ENCODE peak calls at places on chromosomes 5 and 9, in five cellular contexts. Y, B, J, G and Z are unnamed samples.

GRCh38 chr5:154134499-154134898 is 56.0 kb upstream of the GALNT10 start:
- DNase-seq in Y (no peak), J (no peak), G (no peak), B (no peak), Z (no peak)

GRCh38 chr9:86408121-86408520 is 53.9 kb upstream of the TUT7 start:
- DNase-seq in B (no peak), Y (no peak), J (peak; percentile 82), G (no peak), Z (peak; percentile 10)

GRCh38 chr5:38382898-38383297 is 124.5 kb downstream of the EGFLAM start:
- DNase-seq in J (peak; percentile 72), B (no peak), Y (peak; percentile 75), G (peak; percentile 46), Z (peak; percentile 52)

GRCh38 chr5:83731638-83732037 is 11.0 kb upstream of the HAPLN1 start:
- DNase-seq in G (no peak), J (no peak), B (no peak), Y (no peak), Z (no peak)

GRCh38 chr5:134559672-134560071 is 34.2 kb downstream of the JADE2 start:
- DNase-seq in Y (no peak), J (no peak), G (no peak), B (no peak), Z (no peak)

GRCh38 chr5:80959768-80960442 is at the start of gene RASGRF2:
- DNase-seq in B (peak; percentile 60), G (no peak), Y (no peak), J (no peak), Z (no peak)

GRCh38 chr5:150599917-150600511 is 40.4 kb upstream of the SYNPO start:
- DNase-seq in J (peak; percentile 91), B (peak; percentile 92), G (peak; percentile 53), Y (peak; percentile 24), Z (peak; percentile 35)

GRCh38 chr9:16119861-16120641 is 567.2 kb downstream of the CCDC171 start:
- DNase-seq in B (no peak), J (peak; percentile 29), G (no peak), Y (no peak), Z (peak; percentile 41)

GRCh38 chr5:91136271-91136670 is 246.8 kb downstream of the ARRDC3 start:
- DNase-seq in J (peak; percentile 80), B (no peak), Y (no peak), G (no peak), Z (no peak)

GRCh38 chr5:135024956-135025729 is 8.9 kb downstream of the PITX1 start:
- DNase-seq in Y (no peak), B (peak; percentile 38), J (peak; percentile 97), G (no peak), Z (no peak)

GRCh38 chr5:1526681-1527131 is 2.9 kb upstream of the LPCAT1 start:
- DNase-seq in J (no peak), Y (no peak), B (no peak), G (no peak), Z (no peak)

GRCh38 chr5:10057356-10057755 is 192.3 kb downstream of the ATPSCKMT start:
- DNase-seq in G (no peak), B (no peak), J (no peak), Y (no peak), Z (no peak)

GRCh38 chr9:126475933-126476555 is 137.7 kb upstream of the LMX1B start:
- DNase-seq in G (no peak), B (peak; percentile 47), J (no peak), Y (no peak), Z (no peak)

GRCh38 chr9:129554649-129555048 is 66.3 kb downstream of the C9orf50 start:
- DNase-seq in Y (no peak), J (no peak), G (no peak), B (peak; percentile 35), Z (no peak)

GRCh38 chr5:51657340-51658240 is 274.3 kb downstream of the ISL1 start:
- DNase-seq in B (no peak), Y (no peak), G (no peak), J (no peak), Z (no peak)

GRCh38 chr5:145470382-145470979 is 364.7 kb downstream of the PRELID2 start:
- DNase-seq in J (peak; percentile 27), B (no peak), G (no peak), Y (no peak), Z (no peak)

GRCh38 chr9:81609782-81610738 is 79.3 kb downstream of the TLE1 start:
- DNase-seq in Y (peak; percentile 57), J (no peak), B (no peak), G (no peak), Z (peak; percentile 66)

GRCh38 chr5:136061630-136062381 is 33.0 kb downstream of the TGFBI start:
- DNase-seq in G (no peak), Y (no peak), J (no peak), B (no peak), Z (no peak)

GRCh38 chr5:136060963-136061362 is 32.2 kb downstream of the TGFBI start:
- DNase-seq in G (no peak), Y (no peak), J (no peak), B (no peak), Z (no peak)

GRCh38 chr5:136064510-136064909 is 35.7 kb downstream of the TGFBI start:
- DNase-seq in G (no peak), B (no peak), J (no peak), Y (no peak), Z (no peak)

GRCh38 chr5:136063778-136064465 is 35.1 kb downstream of the TGFBI start:
- DNase-seq in Y (no peak), B (no peak), G (no peak), J (no peak), Z (no peak)

GRCh38 chr5:136062563-136063274 is 33.9 kb downstream of the TGFBI start:
- DNase-seq in J (peak; percentile 53), B (no peak), Y (peak; percentile 80), G (no peak), Z (peak; percentile 57)
- TF ChIP-seq CTCF in J (peak; percentile 68), B (peak; percentile 44), Y (peak; percentile 66), G (peak; percentile 44), Z (peak; percentile 75)

GRCh38 chr5:73534001-73534547 is 31.4 kb downstream of the ANKRA2 start:
- DNase-seq in G (no peak), J (no peak), Y (no peak), B (no peak), Z (peak; percentile 21)
- TF ChIP-seq CTCF in G (no peak), J (no peak), Y (no peak), B (no peak), Z (no peak)

GRCh38 chr9:9003184-9003583 is 1203.6 kb upstream of the DMAC1 start:
- DNase-seq in J (peak; percentile 12), B (no peak), Y (no peak), G (no peak), Z (no peak)
- TF ChIP-seq CTCF in J (peak; percentile 24), B (peak; percentile 35), Y (no peak), G (no peak), Z (no peak)

GRCh38 chr5:21164425-21164824 is 1176.4 kb upstream of the CDH18 start:
- DNase-seq in G (no peak), B (no peak), J (no peak), Y (no peak), Z (no peak)
- TF ChIP-seq CTCF in G (no peak), B (no peak), J (no peak), Y (no peak), Z (no peak)

DNA sequence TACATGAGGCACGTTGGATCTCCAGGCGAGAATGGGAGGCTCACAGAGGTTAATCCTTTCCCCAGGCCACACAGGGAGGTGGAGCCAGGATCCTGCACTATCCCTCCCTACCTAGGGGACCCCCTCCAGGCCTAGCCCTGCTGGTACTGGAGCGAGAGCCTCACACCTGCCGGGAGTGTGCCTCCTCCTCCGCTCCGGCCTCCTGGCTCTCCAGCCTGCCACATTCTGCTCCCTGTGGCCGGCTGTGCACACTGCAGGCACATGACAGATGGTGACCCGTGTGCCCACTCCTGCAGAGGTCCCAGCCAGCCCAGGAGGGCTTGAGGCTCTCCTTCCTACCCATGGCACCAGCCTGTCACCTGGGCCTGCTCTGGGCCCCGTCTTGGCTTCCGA is 93.4 kb downstream of the RXRA start:
- DNase-seq in B (no peak), G (no peak), J (no peak), Y (no peak), Z (no peak)
- TF ChIP-seq CTCF in B (no peak), G (no peak), J (peak; percentile 33), Y (peak; percentile 44), Z (peak; percentile 61)

GRCh38 chr5:171893290-171893890 is 107.8 kb downstream of the SMIM23 start:
- DNase-seq in J (peak; percentile 4), B (no peak), Y (no peak), G (peak; percentile 29), Z (peak; percentile 82)

GRCh38 chr5:171898379-171898778 is 108.1 kb downstream of the FBXW11 start:
- DNase-seq in J (no peak), G (no peak), B (no peak), Y (no peak), Z (no peak)

GRCh38 chr5:171891595-171891994 is 106.0 kb downstream of the SMIM23 start:
- DNase-seq in G (no peak), Y (no peak), B (no peak), J (no peak), Z (no peak)

GRCh38 chr5:171897231-171897630 is 109.2 kb downstream of the FBXW11 start:
- DNase-seq in B (no peak), J (no peak), Y (no peak), G (no peak), Z (no peak)

DNA sequence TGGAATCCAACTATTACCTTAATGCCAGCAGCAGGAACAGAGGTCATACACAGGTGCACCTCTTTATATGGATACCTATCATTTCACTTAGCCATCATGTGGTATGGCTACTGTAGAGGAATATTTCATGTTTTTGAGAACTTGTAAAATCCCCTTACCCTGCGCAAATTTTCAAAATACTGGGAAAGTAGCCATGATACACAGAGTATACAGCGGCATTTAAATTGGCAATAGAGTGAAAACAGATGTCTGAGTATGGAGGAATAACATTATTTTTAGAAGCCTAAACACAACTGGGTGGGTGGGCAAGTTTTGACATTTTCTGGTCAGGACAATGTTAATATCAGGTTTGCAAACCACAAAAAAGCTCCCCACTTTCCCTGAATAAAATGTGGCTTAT is 109.5 kb downstream of the SMIM23 start:
- DNase-seq in Y (no peak), J (no peak), B (no peak), G (no peak), Z (no peak)
- TF ChIP-seq CTCF in Y (no peak), J (no peak), B (no peak), G (no peak), Z (no peak)

GRCh38 chr5:32446660-32447059 is 2.1 kb upstream of the ZFR start:
- DNase-seq in B (no peak), G (no peak), Y (peak; percentile 25), J (no peak), Z (no peak)

GRCh38 chr5:32449216-32449721 is 4.7 kb upstream of the ZFR start:
- DNase-seq in B (no peak), G (no peak), J (no peak), Y (no peak), Z (no peak)

GRCh38 chr5:32454821-32455220 is 10.3 kb upstream of the ZFR start:
- DNase-seq in B (no peak), Y (no peak), G (no peak), J (no peak), Z (no peak)

GRCh38 chr5:32453916-32454315 is 9.4 kb upstream of the ZFR start:
- DNase-seq in Y (no peak), G (no peak), J (no peak), B (no peak), Z (no peak)

GRCh38 chr5:32450952-32451351 is 6.4 kb upstream of the ZFR start:
- DNase-seq in Y (peak; percentile 38), B (no peak), J (no peak), G (no peak), Z (no peak)
- TF ChIP-seq CTCF in Y (peak; percentile 42), B (no peak), J (peak; percentile 27), G (peak; percentile 30), Z (peak; percentile 41)